ENCODE peak calls at places on chromosomes 4 and X, in six cellular contexts. One of them, this sample, is unnamed.

GRCh38 chr4:165470009-165470408 is 91.2 kb downstream of the CPE start:
- DNase-seq in right atrium auricular region: no peak
- DNase-seq in cardiac muscle cell: no peak
- DNase-seq in lower lobe of right lung: no peak
- DNase-seq in fibroblast of lung: no peak
- DNase-seq in Peyer's patch: no peak
- DNase-seq in this sample: no peak

GRCh38 chrX:101287402-101287801 is 3.7 kb downstream of the TAF7L start:
- DNase-seq in right atrium auricular region: no peak
- DNase-seq in cardiac muscle cell: peak; percentile 39
- DNase-seq in lower lobe of right lung: no peak
- DNase-seq in fibroblast of lung: peak; percentile 56
- DNase-seq in Peyer's patch: no peak
- DNase-seq in this sample: no peak

GRCh38 chrX:54358424-54359211 is 772 bp upstream of the WNK3 start:
- DNase-seq in right atrium auricular region: no peak
- DNase-seq in cardiac muscle cell: peak; percentile 87
- DNase-seq in lower lobe of right lung: peak; percentile 51
- DNase-seq in fibroblast of lung: peak; percentile 74
- DNase-seq in Peyer's patch: peak; percentile 48
- DNase-seq in this sample: peak; percentile 87

GRCh38 chr4:144648042-144648441 is 2.1 kb downstream of the HHIP start:
- DNase-seq in right atrium auricular region: no peak
- DNase-seq in cardiac muscle cell: no peak
- DNase-seq in lower lobe of right lung: no peak
- DNase-seq in fibroblast of lung: no peak
- DNase-seq in Peyer's patch: no peak
- DNase-seq in this sample: no peak

GRCh38 chr4:127309360-127310095 is 323.2 kb upstream of the INTU start:
- DNase-seq in right atrium auricular region: no peak
- DNase-seq in cardiac muscle cell: no peak
- DNase-seq in lower lobe of right lung: no peak
- DNase-seq in fibroblast of lung: peak; percentile 91
- DNase-seq in Peyer's patch: no peak
- DNase-seq in this sample: no peak

GRCh38 chr4:132809298-132810032 is 339.6 kb upstream of the PCDH10 start:
- DNase-seq in right atrium auricular region: no peak
- DNase-seq in cardiac muscle cell: peak; percentile 10
- DNase-seq in lower lobe of right lung: no peak
- DNase-seq in fibroblast of lung: no peak
- DNase-seq in Peyer's patch: no peak
- DNase-seq in this sample: peak; percentile 27

GRCh38 chr4:56755901-56756300 is 65.6 kb downstream of the SPINK2 start:
- DNase-seq in right atrium auricular region: no peak
- DNase-seq in cardiac muscle cell: no peak
- DNase-seq in lower lobe of right lung: no peak
- DNase-seq in fibroblast of lung: no peak
- DNase-seq in Peyer's patch: no peak
- DNase-seq in this sample: no peak

GRCh38 chr4:140705625-140706275 is 50.4 kb downstream of the TBC1D9 start:
- DNase-seq in right atrium auricular region: no peak
- DNase-seq in cardiac muscle cell: no peak
- DNase-seq in lower lobe of right lung: no peak
- DNase-seq in fibroblast of lung: no peak
- DNase-seq in Peyer's patch: no peak
- DNase-seq in this sample: no peak

GRCh38 chrX:153520286-153520917 is 3.0 kb downstream of the ATP2B3 start:
- DNase-seq in right atrium auricular region: no peak
- DNase-seq in cardiac muscle cell: no peak
- DNase-seq in lower lobe of right lung: no peak
- DNase-seq in fibroblast of lung: no peak
- DNase-seq in Peyer's patch: no peak
- DNase-seq in this sample: no peak

GRCh38 chrX:136250191-136251041 is 784 bp downstream of the MAP7D3 start:
- DNase-seq in right atrium auricular region: no peak
- DNase-seq in cardiac muscle cell: peak; percentile 18
- DNase-seq in lower lobe of right lung: no peak
- DNase-seq in fibroblast of lung: peak; percentile 32
- DNase-seq in Peyer's patch: no peak
- DNase-seq in this sample: no peak

GRCh38 chr4:78784255-78784654 is 8.1 kb downstream of the BMP2K start:
- DNase-seq in right atrium auricular region: no peak
- DNase-seq in cardiac muscle cell: peak; percentile 42
- DNase-seq in lower lobe of right lung: no peak
- DNase-seq in fibroblast of lung: peak; percentile 81
- DNase-seq in Peyer's patch: no peak
- DNase-seq in this sample: no peak

GRCh38 chr4:181968371-181968770 is 274.8 kb upstream of the TENM3 start:
- DNase-seq in right atrium auricular region: no peak
- DNase-seq in cardiac muscle cell: no peak
- DNase-seq in lower lobe of right lung: no peak
- DNase-seq in fibroblast of lung: peak; percentile 35
- DNase-seq in Peyer's patch: no peak
- DNase-seq in this sample: no peak

GRCh38 chrX:40912576-40912975 is 172.7 kb upstream of the USP9X start:
- DNase-seq in right atrium auricular region: no peak
- DNase-seq in cardiac muscle cell: no peak
- DNase-seq in lower lobe of right lung: no peak
- DNase-seq in fibroblast of lung: no peak
- DNase-seq in Peyer's patch: no peak
- DNase-seq in this sample: no peak

GRCh38 chr4:116636917-116637316 is 448.5 kb downstream of the TRAM1L1 start:
- DNase-seq in right atrium auricular region: no peak
- DNase-seq in cardiac muscle cell: no peak
- DNase-seq in lower lobe of right lung: no peak
- DNase-seq in fibroblast of lung: no peak
- DNase-seq in Peyer's patch: no peak
- DNase-seq in this sample: no peak

GRCh38 chr4:137794779-137795178 is 262.5 kb upstream of the PCDH18 start:
- DNase-seq in right atrium auricular region: no peak
- DNase-seq in cardiac muscle cell: no peak
- DNase-seq in lower lobe of right lung: no peak
- DNase-seq in fibroblast of lung: peak; percentile 14
- DNase-seq in Peyer's patch: no peak
- DNase-seq in this sample: no peak

GRCh38 chrX:36957425-36958328 is 50.5 kb upstream of the FAM47C start:
- DNase-seq in right atrium auricular region: no peak
- DNase-seq in cardiac muscle cell: peak; percentile 79
- DNase-seq in lower lobe of right lung: peak; percentile 56
- DNase-seq in fibroblast of lung: no peak
- DNase-seq in Peyer's patch: no peak
- DNase-seq in this sample: no peak

GRCh38 chrX:53882331-53882730 is 161.9 kb downstream of the PHF8 start:
- DNase-seq in right atrium auricular region: no peak
- DNase-seq in cardiac muscle cell: peak; percentile 2
- DNase-seq in lower lobe of right lung: no peak
- DNase-seq in fibroblast of lung: peak; percentile 79
- DNase-seq in Peyer's patch: no peak
- DNase-seq in this sample: no peak

GRCh38 chr4:155376387-155377268 is at the start of gene MAP9:
- DNase-seq in right atrium auricular region: peak; percentile 82
- DNase-seq in cardiac muscle cell: peak; percentile 99
- DNase-seq in lower lobe of right lung: peak; percentile 91
- DNase-seq in fibroblast of lung: peak; percentile 95
- DNase-seq in Peyer's patch: peak; percentile 60
- DNase-seq in this sample: peak; percentile 99

DNA sequence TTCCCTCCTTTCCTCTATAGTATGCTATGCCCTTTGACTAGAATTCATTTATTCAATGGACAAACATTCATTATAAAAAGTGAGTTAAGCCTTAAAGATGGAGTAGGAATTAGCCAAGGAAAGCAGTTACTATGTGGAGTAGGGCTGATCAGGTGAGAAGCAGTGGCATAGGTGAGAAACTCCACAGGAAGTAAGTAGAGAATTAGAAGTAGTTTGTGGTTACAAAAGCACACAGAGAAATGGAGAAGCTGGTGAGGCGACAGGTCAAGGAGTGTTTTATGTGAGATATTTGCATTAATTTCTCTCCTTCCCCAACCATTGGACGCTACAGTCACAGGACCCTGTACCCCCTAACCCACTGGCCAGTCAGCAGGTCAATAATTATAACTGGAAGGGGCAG is 30.6 kb downstream of the SETD7 start:
- DNase-seq in right atrium auricular region: no peak
- DNase-seq in cardiac muscle cell: no peak
- DNase-seq in lower lobe of right lung: no peak
- DNase-seq in fibroblast of lung: no peak
- DNase-seq in Peyer's patch: no peak
- DNase-seq in this sample: no peak
- H3K36me3 ChIP-seq in right atrium auricular region: peaks cover 71% of the 10 kb centered on the region
- H3K36me3 ChIP-seq in cardiac muscle cell: peaks cover 36% of the 10 kb centered on the region
- H3K36me3 ChIP-seq in lower lobe of right lung: peaks cover 85% of the 10 kb centered on the region
- H3K36me3 ChIP-seq in fibroblast of lung: peaks cover 6% of the 10 kb centered on the region
- H3K36me3 ChIP-seq in Peyer's patch: peaks cover 11% of the 10 kb centered on the region
- H3K36me3 ChIP-seq in this sample: no peaks in the 10 kb centered on the region

DNA sequence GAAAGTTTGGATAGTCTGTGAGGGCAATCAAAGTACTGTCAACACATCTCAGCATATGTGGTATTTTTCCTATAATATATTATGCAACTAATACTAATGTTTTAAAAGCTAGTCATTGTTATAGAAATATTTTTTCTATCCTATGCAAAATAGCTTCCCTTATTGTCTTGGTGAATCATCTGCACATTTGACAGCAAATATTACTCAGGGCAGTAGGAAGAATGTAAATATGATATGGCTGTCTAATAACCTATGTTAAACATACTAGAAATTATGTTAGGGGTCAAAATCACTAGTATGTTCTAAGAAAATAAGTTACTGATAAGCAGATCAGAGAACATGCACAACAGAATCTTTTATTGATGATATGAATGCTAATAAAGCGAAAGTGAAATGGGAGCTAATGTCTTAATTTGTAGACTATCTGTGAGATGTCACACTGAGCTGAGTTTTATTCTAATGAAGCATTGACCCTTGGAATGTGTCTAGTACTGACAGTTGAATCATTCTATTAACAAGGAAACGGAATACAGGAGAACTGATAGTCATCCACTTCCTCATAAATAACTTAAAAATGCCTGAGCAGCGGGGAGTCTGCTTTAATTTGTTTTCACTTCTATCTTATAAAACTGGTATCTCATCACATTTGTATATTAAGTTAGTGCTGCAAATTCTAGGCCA is 440.1 kb upstream of the AADAT start:
- DNase-seq in right atrium auricular region: no peak
- DNase-seq in cardiac muscle cell: no peak
- DNase-seq in lower lobe of right lung: no peak
- DNase-seq in fibroblast of lung: no peak
- DNase-seq in Peyer's patch: no peak
- DNase-seq in this sample: no peak
- H3K4me3 ChIP-seq in right atrium auricular region: no peak overlapping the region
- H3K4me3 ChIP-seq in cardiac muscle cell: no peak overlapping the region
- H3K4me3 ChIP-seq in lower lobe of right lung: no peak overlapping the region
- H3K4me3 ChIP-seq in fibroblast of lung: no peak overlapping the region
- H3K4me3 ChIP-seq in Peyer's patch: no peak overlapping the region
- H3K4me3 ChIP-seq in this sample: no peak overlapping the region

DNA sequence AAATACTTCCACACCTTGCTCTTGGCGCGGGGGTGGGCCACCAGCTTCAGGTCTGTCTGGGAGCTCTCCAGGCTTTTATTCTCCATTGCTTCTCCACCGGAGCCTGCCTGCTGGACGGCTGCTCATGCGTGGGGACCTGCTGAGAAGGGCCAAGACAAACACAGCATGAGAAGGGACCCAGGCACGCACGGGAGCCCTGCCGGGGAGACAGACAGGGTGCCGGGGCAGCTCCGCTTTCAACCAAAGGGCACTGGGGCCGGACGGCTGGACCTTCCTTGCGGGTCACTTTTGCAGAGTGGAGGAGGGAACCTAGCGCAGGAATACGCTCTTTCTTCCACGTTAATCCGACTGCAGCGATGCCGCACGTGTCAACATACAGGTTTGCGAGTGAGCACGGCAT is 10.1 kb downstream of the DHRSX start:
- DNase-seq in right atrium auricular region: no peak
- DNase-seq in cardiac muscle cell: no peak
- DNase-seq in lower lobe of right lung: no peak
- DNase-seq in fibroblast of lung: no peak
- DNase-seq in Peyer's patch: no peak
- DNase-seq in this sample: peak; percentile 8
- H3K36me3 ChIP-seq in right atrium auricular region: peaks cover 39% of the 10 kb centered on the region
- H3K36me3 ChIP-seq in cardiac muscle cell: peaks cover 16% of the 10 kb centered on the region
- H3K36me3 ChIP-seq in lower lobe of right lung: peaks cover 57% of the 10 kb centered on the region
- H3K36me3 ChIP-seq in fibroblast of lung: peaks cover 18% of the 10 kb centered on the region
- H3K36me3 ChIP-seq in Peyer's patch: peaks cover 52% of the 10 kb centered on the region
- H3K36me3 ChIP-seq in this sample: peaks cover 63% of the 10 kb centered on the region

DNA sequence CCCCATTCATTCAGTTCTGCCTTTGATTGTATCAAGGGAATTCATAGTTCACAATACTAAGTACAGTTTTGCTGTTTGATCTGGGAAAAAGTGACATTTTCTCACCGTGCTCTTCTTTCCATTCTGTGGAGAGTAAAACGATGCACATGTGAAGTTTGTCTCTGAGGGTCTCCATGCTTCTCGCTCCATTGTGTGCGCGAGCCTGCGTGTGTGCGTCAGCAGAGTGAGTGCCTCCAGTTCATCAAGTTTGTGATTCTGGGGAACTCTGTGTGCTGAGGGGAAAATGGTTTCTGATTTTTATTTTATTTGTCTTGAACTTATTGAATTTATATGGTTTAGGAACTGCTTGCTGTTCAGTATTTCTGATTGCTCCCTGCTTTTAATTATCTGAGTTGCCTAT is 2.0 kb downstream of the STK26 start:
- DNase-seq in right atrium auricular region: no peak
- DNase-seq in cardiac muscle cell: peak; percentile 54
- DNase-seq in lower lobe of right lung: no peak
- DNase-seq in fibroblast of lung: no peak
- DNase-seq in Peyer's patch: no peak
- DNase-seq in this sample: no peak
- H3K4me3 ChIP-seq in right atrium auricular region: no peak overlapping the region
- H3K4me3 ChIP-seq in cardiac muscle cell: peak overlapping the region; percentile 80
- H3K4me3 ChIP-seq in lower lobe of right lung: peak overlapping the region; percentile 0
- H3K4me3 ChIP-seq in fibroblast of lung: no peak overlapping the region
- H3K4me3 ChIP-seq in Peyer's patch: no peak overlapping the region
- H3K4me3 ChIP-seq in this sample: no peak overlapping the region

GRCh38 chr4:17494833-17495232 is 17.1 kb downstream of the QDPR start:
- DNase-seq in right atrium auricular region: no peak
- DNase-seq in cardiac muscle cell: no peak
- DNase-seq in lower lobe of right lung: no peak
- DNase-seq in fibroblast of lung: no peak
- DNase-seq in Peyer's patch: no peak
- DNase-seq in this sample: no peak
- H3K36me3 ChIP-seq in right atrium auricular region: peaks cover 37% of the 10 kb centered on the region
- H3K36me3 ChIP-seq in cardiac muscle cell: peaks cover 8% of the 10 kb centered on the region
- H3K36me3 ChIP-seq in lower lobe of right lung: peaks cover 80% of the 10 kb centered on the region
- H3K36me3 ChIP-seq in fibroblast of lung: peaks cover 7% of the 10 kb centered on the region
- H3K36me3 ChIP-seq in Peyer's patch: peaks cover 13% of the 10 kb centered on the region
- H3K36me3 ChIP-seq in this sample: peaks cover 24% of the 10 kb centered on the region

DNA sequence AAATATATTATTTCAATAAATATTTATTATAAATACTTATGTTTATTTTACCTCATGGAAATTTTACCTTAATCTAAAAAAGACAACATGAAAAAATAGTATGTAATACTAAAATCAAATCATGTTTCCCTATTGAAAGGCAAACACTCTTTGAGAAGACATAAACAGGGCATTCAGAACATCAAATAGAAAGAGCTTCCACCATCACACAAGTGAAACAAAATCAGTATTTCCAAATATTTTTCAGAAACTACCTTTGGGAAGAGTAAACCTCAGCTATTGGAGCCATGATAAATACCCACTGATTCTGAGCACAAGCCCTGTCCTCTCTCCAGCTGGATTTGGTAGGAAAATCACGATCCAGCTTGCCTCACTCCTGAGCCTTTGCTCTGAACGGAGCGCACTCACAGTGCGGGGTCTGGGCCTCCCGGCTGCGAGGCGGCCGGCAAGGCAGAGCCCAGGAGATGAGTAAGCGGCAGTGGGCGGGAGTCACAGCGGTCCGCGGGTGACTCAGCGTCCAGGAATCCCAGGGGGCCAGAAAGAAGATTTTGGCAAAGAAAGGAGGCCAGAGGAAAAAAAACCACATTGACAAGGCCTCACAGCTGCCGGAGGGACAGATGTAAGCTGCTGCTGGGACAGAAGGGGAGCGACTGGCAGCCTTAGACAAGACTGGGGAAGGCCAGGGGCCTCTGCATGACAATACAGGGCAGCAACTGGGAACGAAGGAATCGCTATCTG is 14.7 kb upstream of the ANXA5 start:
- DNase-seq in right atrium auricular region: peak; percentile 93
- DNase-seq in cardiac muscle cell: peak; percentile 72
- DNase-seq in lower lobe of right lung: peak; percentile 76
- DNase-seq in fibroblast of lung: peak; percentile 96
- DNase-seq in Peyer's patch: peak; percentile 63
- DNase-seq in this sample: peak; percentile 68
- H3K4me3 ChIP-seq in right atrium auricular region: no peak overlapping the region
- H3K4me3 ChIP-seq in cardiac muscle cell: no peak overlapping the region
- H3K4me3 ChIP-seq in lower lobe of right lung: peak overlapping the region; percentile 31
- H3K4me3 ChIP-seq in fibroblast of lung: peak overlapping the region; percentile 27
- H3K4me3 ChIP-seq in Peyer's patch: no peak overlapping the region
- H3K4me3 ChIP-seq in this sample: peak overlapping the region; percentile 37